ENCODE peak calls at places on chromosome 19, in seven cellular contexts. I is cardiac fibroblast; F is lung; D is NCI-H1436 treated with DMSO at 0.1 percent for 48 hours; O is nucleus accumbens; E is stimulated activated CD4-positive, alpha-beta T cell treated with anti-CD3 and anti-CD28 coated beads, Interleukin-1b, Interleukin-23, amount 100 ng/mL, for 1 hour; J is memory B cell. G is an unnamed sample.

GRCh38 chr19:9945319-9945966 is 9.1 kb upstream of the OLFM2 start:
- DNase-seq in D (no peak), J (no peak), I (peak), F (peak), E (no peak), O (peak), G (no peak)

GRCh38 chr19:19860756-19861390 is 4.8 kb upstream of the ZNF253 start:
- DNase-seq in D (no peak), I (no peak), O (no peak), F (no peak), E (no peak), J (peak), G (no peak)

GRCh38 chr19:3673506-3674439 is 26.5 kb downstream of the PIP5K1C start:
- DNase-seq in O (no peak), E (no peak), I (no peak), F (no peak), D (no peak), J (no peak), G (no peak)

GRCh38 chr19:33080761-33081681 is at the start of gene GPATCH1:
- DNase-seq in J (peak), D (no peak), F (peak), O (peak), I (peak), E (peak), G (peak)

GRCh38 chr19:16374436-16374835 is 49.8 kb downstream of the KLF2 start:
- DNase-seq in J (no peak), F (no peak), O (no peak), D (no peak), I (no peak), E (no peak), G (no peak)

GRCh38 chr19:47697863-47698609 is 15.2 kb upstream of the EHD2 start:
- DNase-seq in D (no peak), E (no peak), I (peak), J (peak), O (peak), F (peak), G (peak)

GRCh38 chr19:42419309-42419708 is 7.9 kb downstream of the LIPE start:
- DNase-seq in D (no peak), J (no peak), O (no peak), I (no peak), F (no peak), E (no peak), G (no peak)

GRCh38 chr19:18089726-18090125 is 3.0 kb upstream of the IL12RB1 start:
- DNase-seq in E (no peak), J (no peak), D (no peak), I (no peak), F (no peak), O (peak), G (no peak)

GRCh38 chr19:10256551-10256950 is 4.5 kb downstream of the MRPL4 start:
- DNase-seq in F (no peak), O (no peak), E (no peak), J (no peak), I (no peak), D (no peak), G (no peak)

GRCh38 chr19:33396701-33397535 is 23.4 kb downstream of the CEBPG start:
- DNase-seq in O (no peak), J (no peak), E (no peak), F (no peak), D (no peak), I (peak), G (no peak)

G was measured in GM19239.